ENCODE peak calls at places on chromosome 11, in nine cellular contexts. K is psoas muscle, I is kidney, O is fibroblast of lung, Q is AG10803, B is endodermal cell, H is AG04450, T is IMR-90, L is keratinocyte. C is an unnamed sample.

GRCh38 chr11:1162498-1163311 is 5.0 kb downstream of the MUC5AC start:
- DNase-seq in H (no peak), L (no peak), O (no peak), I (peak), Q (no peak), B (peak), T (no peak), K (peak), C (no peak)

GRCh38 chr11:69165775-69166174 is 10.0 kb downstream of the SMIM38 start:
- DNase-seq in O (no peak), T (no peak), K (no peak), H (no peak), Q (no peak), L (no peak), I (no peak), B (no peak), C (no peak)

GRCh38 chr11:74773481-74773880 is 24.8 kb downstream of the RNF169 start:
- DNase-seq in L (no peak), O (no peak), H (no peak), K (no peak), I (no peak), Q (peak), B (no peak), T (peak), C (no peak)

GRCh38 chr11:94767701-94768601 is at the start of gene AMOTL1:
- DNase-seq in O (peak), T (peak), Q (peak), H (peak), I (peak), B (peak), L (no peak), K (peak), C (peak)

GRCh38 chr11:63888170-63889086 is 28.5 kb downstream of the RCOR2 start:
- DNase-seq in O (peak), I (peak), Q (peak), K (peak), L (peak), T (peak), H (no peak), B (peak), C (peak)

GRCh38 chr11:36056160-36056751 is 112.4 kb downstream of the LDLRAD3 start:
- DNase-seq in L (no peak), H (no peak), Q (peak), T (peak), K (no peak), B (peak), O (peak), I (no peak), C (peak)

GRCh38 chr11:67054851-67055523 is 1.7 kb upstream of the RHOD start:
- DNase-seq in I (no peak), O (peak), K (peak), H (no peak), T (peak), L (peak), B (no peak), Q (peak), C (peak)

GRCh38 chr11:67428052-67429001 is at the start of gene RPS6KB2:
- DNase-seq in T (peak), B (peak), O (peak), L (peak), I (peak), Q (peak), H (peak), K (peak), C (peak)

GRCh38 chr11:120404495-120404894 is 68.3 kb downstream of the ARHGEF12 start:
- DNase-seq in L (no peak), H (no peak), Q (no peak), O (no peak), B (no peak), T (no peak), I (no peak), K (no peak), C (peak)

GRCh38 chr11:104146421-104146820 is 17.5 kb downstream of the PDGFD start:
- DNase-seq in I (no peak), O (no peak), B (no peak), T (no peak), Q (peak), K (no peak), L (no peak), H (no peak), C (no peak)

GRCh38 chr11:765025-765801 is 12.1 kb downstream of the GATD1 start:
- DNase-seq in B (peak), Q (peak), O (peak), L (no peak), T (peak), H (no peak), K (peak), I (peak), C (peak)

GRCh38 chr11:122778148-122778547 is 60.2 kb upstream of the CRTAM start:
- DNase-seq in T (peak), L (no peak), O (no peak), Q (no peak), B (no peak), I (no peak), H (no peak), K (no peak), C (peak)

GRCh38 chr11:72613977-72614376 is 60.2 kb downstream of the PDE2A start:
- DNase-seq in B (no peak), I (no peak), O (no peak), K (peak), L (no peak), T (no peak), H (no peak), Q (no peak), C (no peak)

GRCh38 chr11:4467043-4467442 is 15.4 kb upstream of the OR52K1 start:
- DNase-seq in T (no peak), O (no peak), I (no peak), Q (no peak), L (no peak), K (no peak), H (no peak), B (no peak), C (no peak)

GRCh38 chr11:2524446-2525165 is 79.8 kb downstream of the KCNQ1 start:
- DNase-seq in L (no peak), H (no peak), Q (no peak), I (peak), O (no peak), T (no peak), B (peak), K (peak), C (no peak)

GRCh38 chr11:72179804-72180396 is 12.0 kb upstream of the FOLR1 start:
- DNase-seq in Q (peak), T (no peak), L (no peak), O (no peak), I (no peak), B (no peak), H (no peak), K (no peak), C (no peak)

GRCh38 chr11:76149713-76150112 is 56.6 kb downstream of the WNT11 start:
- DNase-seq in O (no peak), K (no peak), Q (no peak), B (no peak), I (no peak), T (no peak), H (no peak), L (no peak), C (no peak)

GRCh38 chr11:10622957-10623787 is 54.7 kb upstream of the LYVE1 start:
- DNase-seq in H (no peak), I (no peak), O (no peak), T (no peak), Q (no peak), B (peak), L (no peak), K (no peak), C (no peak)

GRCh38 chr11:64519541-64519940 is 71.5 kb upstream of the SLC22A12 start:
- DNase-seq in O (no peak), B (no peak), Q (no peak), H (no peak), T (no peak), K (no peak), L (no peak), I (no peak), C (no peak)

GRCh38 chr11:2754008-2754407 is 54.2 kb upstream of the KCNQ1OT1 start:
- DNase-seq in K (no peak), O (no peak), Q (no peak), I (no peak), T (no peak), L (no peak), H (no peak), B (no peak), C (no peak)

GRCh38 chr11:12469451-12469850 is 92.1 kb downstream of the PARVA start:
- DNase-seq in I (no peak), O (peak), L (no peak), B (peak), T (peak), H (no peak), Q (peak), K (peak), C (peak)

GRCh38 chr11:43644626-43645299 is 35.8 kb upstream of the HSD17B12 start:
- DNase-seq in T (peak), K (no peak), B (no peak), I (no peak), L (no peak), H (no peak), Q (peak), O (peak), C (peak)

GRCh38 chr11:13487661-13488030 is 8.2 kb downstream of the PTH start:
- DNase-seq in H (no peak), B (peak), I (no peak), K (no peak), L (no peak), Q (peak), T (peak), O (no peak), C (peak)
- TF ChIP-seq CTCF in H (peak), B (peak), I (no peak), K (no peak), L (peak), Q (peak), T (peak), O (peak), C (peak)

GRCh38 chr11:119188887-119189286 is 3.6 kb downstream of the NHERF4 start:
- DNase-seq in B (no peak), L (no peak), Q (no peak), O (no peak), K (no peak), T (no peak), H (no peak), I (peak), C (no peak)
- H3K4me3 ChIP-seq in B (no peak), L (no peak), Q (no peak), O (no peak), K (no peak), T (no peak), H (no peak), I (no peak), C (no peak)

GRCh38 chr11:118633319-118633690 is 25.9 kb downstream of the PHLDB1 start:
- DNase-seq in O (no peak), T (no peak), H (no peak), K (no peak), Q (no peak), B (no peak), I (no peak), L (no peak), C (no peak)

GRCh38 chr11:118635642-118636041 is 28.2 kb downstream of the PHLDB1 start:
- DNase-seq in O (no peak), H (no peak), T (no peak), K (no peak), L (no peak), I (no peak), Q (no peak), B (no peak), C (no peak)

GRCh38 chr11:118635237-118635591 is 27.8 kb downstream of the PHLDB1 start:
- DNase-seq in B (no peak), K (no peak), T (no peak), I (peak), O (no peak), H (no peak), Q (no peak), L (no peak), C (no peak)

GRCh38 chr11:118633979-118634378 is 26.6 kb downstream of the PHLDB1 start:
- DNase-seq in L (no peak), Q (peak), T (peak), H (no peak), B (no peak), K (no peak), O (peak), I (peak), C (no peak)

GRCh38 chr11:118634435-118635236 is 27.2 kb downstream of the PHLDB1 start:
- DNase-seq in L (no peak), O (peak), I (peak), H (no peak), B (peak), K (peak), Q (peak), T (peak), C (peak)
- TF ChIP-seq CTCF in L (no peak), O (no peak), I (peak), H (no peak), B (peak), K (peak), Q (no peak), T (no peak), C (no peak)

GRCh38 chr11:14773755-14774154 is 118.3 kb downstream of the CYP2R1 start:
- DNase-seq in H (no peak), I (no peak), O (peak), L (no peak), B (peak), Q (no peak), T (peak), K (no peak), C (peak)
- H3K4me3 ChIP-seq in H (no peak), I (no peak), O (no peak), L (no peak), B (no peak), Q (no peak), T (no peak), K (no peak), C (no peak)

GRCh38 chr11:79374707-79375106 is 66.1 kb downstream of the TENM4 start:
- DNase-seq in H (no peak), L (no peak), K (no peak), T (no peak), I (no peak), Q (no peak), O (no peak), B (no peak), C (no peak)

GRCh38 chr11:79371724-79372123 is 69.1 kb downstream of the TENM4 start:
- DNase-seq in I (no peak), Q (no peak), H (no peak), O (no peak), B (peak), T (no peak), K (no peak), L (no peak), C (no peak)

GRCh38 chr11:79367844-79368243 is 73.0 kb downstream of the TENM4 start:
- DNase-seq in L (no peak), H (no peak), K (no peak), Q (no peak), B (peak), O (no peak), T (no peak), I (no peak), C (no peak)

GRCh38 chr11:79369094-79369493 is 71.7 kb downstream of the TENM4 start:
- DNase-seq in K (no peak), L (no peak), B (no peak), O (no peak), H (no peak), T (no peak), I (no peak), Q (no peak), C (no peak)

GRCh38 chr11:79371152-79371551 is 69.7 kb downstream of the TENM4 start:
- DNase-seq in B (peak), Q (peak), T (no peak), K (no peak), O (no peak), L (peak), I (no peak), H (no peak), C (no peak)
- TF ChIP-seq CTCF in B (peak), Q (no peak), T (no peak), K (no peak), O (no peak), L (peak), I (no peak), H (no peak), C (no peak)

GRCh38 chr11:132943325-132943736 is 589.0 kb downstream of the OPCML start:
- DNase-seq in O (peak), Q (peak), H (no peak), B (no peak), L (no peak), I (no peak), T (no peak), K (no peak), C (no peak)

GRCh38 chr11:132943737-132944556 is 588.4 kb downstream of the OPCML start:
- DNase-seq in I (peak), H (no peak), Q (peak), L (no peak), K (no peak), T (no peak), B (peak), O (no peak), C (no peak)

GRCh38 chr11:132942611-132943324 is 589.5 kb downstream of the OPCML start:
- DNase-seq in T (no peak), H (no peak), K (no peak), L (no peak), Q (no peak), B (peak), I (no peak), O (peak), C (no peak)

GRCh38 chr11:132941761-132942160 is 590.5 kb downstream of the OPCML start:
- DNase-seq in I (no peak), Q (no peak), T (no peak), O (no peak), K (no peak), B (no peak), H (no peak), L (no peak), C (no peak)

GRCh38 chr11:132944557-132944920 is 587.8 kb downstream of the OPCML start:
- DNase-seq in O (no peak), I (no peak), K (no peak), L (no peak), B (peak), Q (no peak), T (no peak), H (no peak), C (no peak)
- H3K4me3 ChIP-seq in O (peak), I (no peak), K (no peak), L (no peak), B (peak), Q (no peak), T (no peak), H (peak), C (no peak)

DNA sequence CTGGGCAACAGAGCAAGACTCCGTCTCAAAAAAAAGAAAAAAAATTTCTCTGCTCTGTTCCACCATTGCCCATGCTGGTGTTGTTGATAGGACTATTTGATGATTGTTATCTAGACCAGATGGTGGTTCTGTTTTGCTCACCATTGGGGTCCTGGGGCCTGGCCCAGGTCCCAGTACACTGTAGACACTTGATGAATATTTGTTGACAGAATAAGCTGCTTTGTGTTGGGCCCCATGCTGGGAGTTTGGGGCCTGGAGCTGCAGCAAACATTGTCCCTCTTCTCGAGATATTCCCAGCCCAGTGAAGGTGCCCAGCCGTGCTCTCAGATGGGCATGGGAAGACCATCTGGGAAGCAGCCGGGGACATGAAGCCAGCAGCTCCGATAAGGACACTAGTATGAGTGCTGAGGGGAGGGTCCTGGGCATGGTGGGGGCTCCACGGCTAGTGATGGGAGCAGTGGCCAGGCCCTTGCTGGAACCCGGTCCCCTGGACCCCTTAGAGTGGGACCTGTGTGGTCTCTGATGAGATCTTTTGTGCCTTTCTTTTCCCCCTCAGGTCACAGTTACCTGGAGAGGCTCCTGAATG is 13.6 kb downstream of the INCENP start:
- DNase-seq in K (no peak), Q (no peak), T (no peak), H (no peak), I (no peak), O (no peak), B (no peak), L (no peak), C (no peak)
- TF ChIP-seq CTCF in K (no peak), Q (no peak), T (no peak), H (no peak), I (no peak), O (no peak), B (no peak), L (no peak), C (no peak)

C was measured in fibroblast of pulmonary artery.